ENCODE peak calls at places on chromosomes 1 and 21, in five cellular contexts. O, K, F, W and L are unnamed samples. For H3K4me1 and H3K9me3, the result is how much of the 10 kb centered on the place peaks cover.

GRCh38 chr1:198472997-198473396 is 67.5 kb downstream of the ATP6V1G3 start:
- DNase-seq in O (no peak), K (no peak), F (no peak), W (no peak), L (no peak)

GRCh38 chr1:203519053-203519770 is 25.3 kb downstream of the OPTC start:
- DNase-seq in O (no peak), K (no peak), F (peak), W (no peak), L (no peak)

GRCh38 chr1:12443151-12443550 is 174.9 kb downstream of the DHRS3 start:
- DNase-seq in O (no peak), K (no peak), F (no peak), W (no peak), L (no peak)

GRCh38 chr1:92411511-92411910 is 75.2 kb downstream of the GFI1 start:
- DNase-seq in O (peak), K (peak), F (no peak), W (peak), L (no peak)

GRCh38 chr1:111604931-111605330 is 14.7 kb upstream of the RAP1A start:
- DNase-seq in O (no peak), K (peak), F (no peak), W (peak), L (no peak)

GRCh38 chr1:45722809-45723208 is 27.6 kb downstream of the IPP start:
- DNase-seq in O (no peak), K (peak), F (no peak), W (peak), L (no peak)

GRCh38 chr1:113943028-113943811 is 14.1 kb downstream of the HIPK1 start:
- DNase-seq in O (no peak), K (peak), F (no peak), W (no peak), L (no peak)

GRCh38 chr1:93525431-93525830 is 77.5 kb downstream of the FNBP1L start:
- DNase-seq in O (no peak), K (peak), F (no peak), W (peak), L (no peak)

GRCh38 chr1:11847667-11848445 is at the start of gene NPPA:
- DNase-seq in O (no peak), K (no peak), F (no peak), W (no peak), L (no peak)

GRCh38 chr1:33655496-33655895 is 183.1 kb downstream of the ZSCAN20 start:
- DNase-seq in O (no peak), K (no peak), F (no peak), W (no peak), L (no peak)

GRCh38 chr1:21308847-21309652 is 18.8 kb upstream of the ECE1 start:
- DNase-seq in O (no peak), K (no peak), F (no peak), W (peak), L (no peak)

GRCh38 chr1:42931108-42931539 is 27.5 kb downstream of the SLC2A1 start:
- DNase-seq in O (peak), K (peak), F (peak), W (no peak), L (peak)

GRCh38 chr1:48493970-48494769 is 22.2 kb upstream of the SPATA6 start:
- DNase-seq in O (peak), K (peak), F (no peak), W (peak), L (no peak)

GRCh38 chr1:210376836-210377377 is 48.2 kb downstream of the HHAT start:
- DNase-seq in O (no peak), K (no peak), F (no peak), W (peak), L (no peak)

GRCh38 chr1:189859385-189859977 is 618.2 kb downstream of the BRINP3 start:
- DNase-seq in O (peak), K (peak), F (peak), W (no peak), L (no peak)

GRCh38 chr21:44814498-44815023 is 3.3 kb downstream of the SUMO3 start:
- DNase-seq in O (no peak), K (no peak), F (no peak), W (no peak), L (no peak)

GRCh38 chr1:218390625-218391024 is 45.5 kb downstream of the TGFB2 start:
- DNase-seq in O (no peak), K (peak), F (no peak), W (peak), L (no peak)

GRCh38 chr1:27348861-27349783 is 7.3 kb downstream of the SYTL1 start:
- DNase-seq in O (peak), K (peak), F (peak), W (no peak), L (peak)

GRCh38 chr1:210144736-210145135 is 87.9 kb upstream of the SERTAD4 start:
- DNase-seq in O (no peak), K (no peak), F (no peak), W (no peak), L (no peak)

GRCh38 chr1:115650961-115651360 is 9.2 kb downstream of the VANGL1 start:
- DNase-seq in O (peak), K (no peak), F (no peak), W (no peak), L (no peak)

GRCh38 chr1:66371233-66372005 is 162.5 kb upstream of the SGIP1 start:
- DNase-seq in O (no peak), K (peak), F (no peak), W (peak), L (peak)

GRCh38 chr1:9181990-9182783 is 52.4 kb upstream of the H6PD start:
- DNase-seq in O (peak), K (peak), F (peak), W (no peak), L (no peak)

GRCh38 chr1:3463891-3464648 is 9.6 kb downstream of the ARHGEF16 start:
- DNase-seq in O (no peak), K (no peak), F (no peak), W (no peak), L (no peak)

GRCh38 chr1:27787895-27788294 is 14.9 kb downstream of the STX12 start:
- DNase-seq in O (no peak), K (peak), F (no peak), W (peak), L (no peak)

GRCh38 chr1:202264300-202265075 is 70.9 kb downstream of the LGR6 start:
- DNase-seq in O (no peak), K (peak), F (peak), W (no peak), L (no peak)

GRCh38 chr1:84350550-84350949 is 47.7 kb upstream of the DNASE2B start:
- DNase-seq in O (no peak), K (no peak), F (no peak), W (no peak), L (no peak)

GRCh38 chr1:89943846-89944781 is 50.8 kb upstream of the ZNF326 start:
- DNase-seq in O (no peak), K (no peak), F (no peak), W (no peak), L (no peak)

DNA sequence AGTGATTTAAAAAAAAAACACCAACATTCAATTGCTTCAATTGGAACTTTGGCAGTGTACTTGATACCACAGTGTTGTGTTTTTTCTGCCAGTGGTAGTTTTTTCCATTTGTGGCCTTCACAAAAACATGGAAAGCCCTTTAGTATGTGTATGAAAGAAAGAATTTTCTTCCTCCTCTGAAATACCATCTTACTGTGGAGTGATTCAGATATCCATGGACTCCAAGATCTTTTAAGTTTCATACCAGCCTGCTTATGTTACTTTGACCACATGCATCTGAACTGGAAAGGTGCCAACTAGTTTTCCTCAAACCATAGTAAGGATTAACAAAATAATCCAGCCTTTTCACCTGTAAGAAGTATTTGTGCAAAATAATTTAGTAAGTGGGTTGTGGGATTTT is 3.4 kb downstream of the PPP2R5A start:
- DNase-seq in O (no peak), K (peak), F (no peak), W (peak), L (no peak)
- H3K4me1 ChIP-seq in O (under half), K (under half), F (under half), W (under half), L (half or more)

DNA sequence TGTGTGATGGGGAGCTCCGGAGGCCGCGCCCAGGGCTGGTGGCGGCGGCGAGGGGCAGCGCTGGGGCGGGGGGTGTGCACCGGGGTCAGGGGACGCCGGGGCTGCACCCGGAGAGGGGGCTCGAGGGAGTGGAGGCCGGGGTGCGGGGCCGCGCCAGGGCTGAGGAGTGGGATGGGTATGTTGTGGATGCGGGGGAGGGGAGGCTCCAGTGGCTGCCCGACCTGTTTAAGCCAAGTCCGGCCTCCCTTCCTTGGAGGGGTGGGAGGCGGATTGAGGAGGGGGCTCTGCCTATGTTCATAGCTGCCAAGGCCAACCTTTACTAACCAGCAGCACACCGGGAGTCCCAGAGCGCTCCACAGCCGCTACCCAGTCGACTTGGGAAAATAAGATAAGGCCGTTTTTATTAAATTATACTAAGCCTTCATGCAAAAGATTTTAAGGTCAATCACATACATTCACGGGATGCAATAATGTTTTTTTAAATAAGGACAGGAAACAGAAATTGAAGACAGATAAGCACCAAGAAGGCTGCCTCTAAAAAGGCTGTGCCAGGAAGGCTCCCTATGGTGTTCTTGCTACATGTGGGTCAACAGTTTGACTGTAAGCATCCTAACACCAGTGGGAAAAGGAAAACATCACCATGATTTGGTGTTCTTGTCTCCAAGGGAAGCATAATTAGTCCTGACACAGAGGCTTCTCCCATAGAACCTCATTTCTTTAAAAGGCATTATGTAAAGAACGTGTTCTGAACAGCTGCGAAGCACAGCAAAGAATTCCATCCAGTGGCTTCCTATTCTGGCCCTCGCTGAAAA is 583 bp upstream of the HLCS start:
- DNase-seq in O (no peak), K (peak), F (no peak), W (no peak), L (no peak)
- H3K27ac ChIP-seq in O (peak), K (peak), F (no peak), W (peak), L (peak)

DNA sequence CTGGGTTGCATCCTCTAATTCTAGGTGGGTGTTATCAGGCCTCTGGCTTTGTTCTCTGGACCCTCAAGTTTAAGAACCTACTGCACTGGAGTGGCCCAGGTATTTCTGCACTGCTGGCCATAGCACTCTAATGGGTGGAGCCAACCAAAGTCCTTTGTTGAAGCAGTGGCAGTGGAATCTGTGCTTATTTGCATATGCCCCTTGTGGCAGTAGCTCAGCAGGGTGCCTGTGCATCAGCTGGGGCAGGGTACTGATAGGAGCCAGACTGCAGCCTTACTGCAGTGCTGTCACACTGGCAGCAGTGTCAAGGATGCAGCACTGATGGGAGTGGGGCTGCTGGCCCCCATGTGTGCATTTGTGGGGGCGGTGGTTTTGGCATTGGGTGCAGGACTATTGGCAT is 660.6 kb downstream of the LRRIQ3 start:
- DNase-seq in O (no peak), K (no peak), F (peak), W (no peak), L (no peak)
- H3K9me3 ChIP-seq in O (under half), K (under half), F (under half), W (under half), L (under half)

DNA sequence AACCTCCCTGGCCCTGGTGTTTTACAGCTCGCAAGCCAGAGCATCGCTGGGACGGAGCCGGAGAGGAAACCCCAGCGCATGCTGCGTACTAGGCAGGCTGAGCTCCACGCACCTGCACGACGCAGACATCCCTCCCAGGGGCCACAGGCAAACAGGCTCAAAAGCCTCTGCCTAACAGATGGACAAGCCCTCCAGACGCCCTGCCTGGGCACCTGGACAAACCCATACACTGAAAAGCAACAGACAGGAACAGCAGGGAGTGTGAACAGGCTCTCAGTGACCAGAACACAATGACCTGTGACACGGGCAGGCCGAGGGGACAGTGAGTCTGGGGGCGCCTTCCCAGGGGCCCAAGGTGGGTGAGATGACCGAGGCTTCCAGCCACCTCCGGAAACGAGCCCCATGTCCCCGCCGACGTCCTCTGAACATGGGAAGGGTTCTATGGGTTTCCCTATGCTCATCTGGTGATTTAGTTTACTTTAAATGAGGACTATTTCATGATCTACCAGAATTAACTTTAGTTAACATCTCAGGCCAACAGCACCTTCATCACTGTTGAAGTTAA is 40.3 kb downstream of the NPHP4 start:
- DNase-seq in O (no peak), K (no peak), F (peak), W (no peak), L (no peak)
- H3K4me1 ChIP-seq in O (under half), K (under half), F (under half), W (under half), L (under half)